ENCODE peak calls at places on chromosomes 16 and 17, in four cellular contexts. W is cardiac muscle cell, S is foreskin fibroblast, P is body of pancreas. J is an unnamed sample.

GRCh38 chr16:86771506-86772230 is 193.3 kb downstream of the FOXL1 start:
- DNase-seq in W (no peak), S (no peak), P (no peak), J (no peak)

GRCh38 chr16:12758031-12758669 is 45.5 kb downstream of the CPPED1 start:
- DNase-seq in W (no peak), S (no peak), P (no peak), J (no peak)

GRCh38 chr17:70184770-70185169 is 15.4 kb downstream of the KCNJ2 start:
- DNase-seq in W (peak), S (peak), P (no peak), J (no peak)

GRCh38 chr16:3459401-3460090 is 16.1 kb downstream of the NAA60 start:
- DNase-seq in W (no peak), S (no peak), P (no peak), J (no peak)

GRCh38 chr17:49528966-49529365 is 33.9 kb downstream of the NGFR start:
- DNase-seq in W (no peak), S (no peak), P (no peak), J (no peak)

GRCh38 chr16:57955572-57955971 is 15.4 kb downstream of the CNGB1 start:
- DNase-seq in W (no peak), S (no peak), P (peak), J (no peak)

GRCh38 chr17:45837187-45837586 is 7.5 kb upstream of the SPPL2C start:
- DNase-seq in W (no peak), S (no peak), P (no peak), J (no peak)

GRCh38 chr17:7146115-7146514 is 31.5 kb upstream of the ASGR2 start:
- DNase-seq in W (no peak), S (no peak), P (no peak), J (no peak)

GRCh38 chr16:68084504-68085258 is 489 bp upstream of the NFATC3 start:
- DNase-seq in W (peak), S (peak), P (peak), J (no peak)

GRCh38 chr17:55330344-55330933 is 65.7 kb downstream of the HLF start:
- DNase-seq in W (no peak), S (no peak), P (no peak), J (no peak)

GRCh38 chr16:48194828-48195566 is 39.2 kb upstream of the ABCC12 start:
- DNase-seq in W (peak), S (no peak), P (peak), J (peak)

GRCh38 chr17:82881292-82881823 is 41.5 kb upstream of the ZNF750 start:
- DNase-seq in W (no peak), S (no peak), P (no peak), J (no peak)

GRCh38 chr17:1490643-1491405 is 1.7 kb downstream of the MYO1C start:
- DNase-seq in W (peak), S (peak), P (peak), J (no peak)

GRCh38 chr16:19886061-19886792 is 1.6 kb upstream of the GPRC5B start:
- DNase-seq in W (peak), S (peak), P (peak), J (peak)

GRCh38 chr16:4450921-4451619 is 23.4 kb downstream of the NMRAL1 start:
- DNase-seq in W (no peak), S (no peak), P (no peak), J (no peak)

GRCh38 chr16:1895068-1895467 is 23.1 kb upstream of the MEIOB start:
- DNase-seq in W (no peak), S (no peak), P (no peak), J (no peak)

GRCh38 chr16:77786448-77786847 is 1.9 kb upstream of the VAT1L start:
- DNase-seq in W (no peak), S (no peak), P (no peak), J (no peak)

GRCh38 chr16:77787452-77787851 is 912 bp upstream of the VAT1L start:
- DNase-seq in W (no peak), S (no peak), P (no peak), J (no peak)

GRCh38 chr16:77782694-77783093 is 5.7 kb upstream of the VAT1L start:
- DNase-seq in W (peak), S (no peak), P (no peak), J (no peak)

GRCh38 chr16:77785365-77785764 is 3.0 kb upstream of the VAT1L start:
- DNase-seq in W (no peak), S (no peak), P (no peak), J (no peak)

DNA sequence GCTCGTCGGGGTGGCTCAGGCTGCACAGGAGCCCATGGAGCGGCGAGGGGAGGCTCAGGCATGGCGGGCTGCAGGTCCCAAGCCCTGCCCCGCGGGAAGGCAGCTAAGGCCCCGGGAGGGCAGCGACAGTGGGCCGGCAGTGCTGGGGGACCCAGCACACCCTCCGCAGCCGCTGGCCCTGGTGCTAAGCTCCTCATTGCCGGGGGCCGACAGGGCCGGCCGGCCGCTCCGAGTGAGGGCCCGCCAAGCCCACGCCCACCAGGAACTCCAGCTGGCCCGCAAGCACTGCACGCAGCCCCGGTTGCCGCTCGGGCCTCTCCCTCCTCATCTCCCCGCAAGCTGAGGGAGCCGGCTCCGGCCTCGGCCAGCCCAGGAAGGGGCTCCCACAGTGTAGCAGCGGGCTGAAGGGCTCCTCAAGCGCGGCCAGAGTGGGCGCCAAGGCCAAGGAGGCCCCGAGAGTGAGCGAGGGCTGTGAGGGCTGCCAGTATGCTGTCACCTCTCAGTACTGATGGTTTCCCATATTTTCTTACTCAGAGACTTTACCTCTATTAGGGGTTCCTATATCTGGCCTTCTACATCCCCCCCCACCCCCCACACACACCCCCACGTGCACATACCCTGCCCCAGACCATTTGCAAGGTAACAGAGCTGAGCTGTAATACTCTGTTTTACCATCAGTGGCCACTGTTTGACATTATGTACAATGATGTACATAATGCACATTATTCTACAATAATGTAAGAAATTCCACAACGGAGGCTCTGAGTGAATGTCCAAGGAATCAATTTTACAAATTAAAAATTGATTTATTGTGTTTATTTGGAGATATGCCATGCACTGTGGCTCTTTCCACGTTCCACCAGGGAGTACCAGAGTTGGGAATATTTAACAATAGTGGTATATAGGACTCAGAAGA is 3.7 kb upstream of the VAT1L start:
- DNase-seq in W (peak), S (no peak), P (no peak), J (no peak)
- TF ChIP-seq CTCF in W (peak), S (no peak), P (peak), J (peak)

DNA sequence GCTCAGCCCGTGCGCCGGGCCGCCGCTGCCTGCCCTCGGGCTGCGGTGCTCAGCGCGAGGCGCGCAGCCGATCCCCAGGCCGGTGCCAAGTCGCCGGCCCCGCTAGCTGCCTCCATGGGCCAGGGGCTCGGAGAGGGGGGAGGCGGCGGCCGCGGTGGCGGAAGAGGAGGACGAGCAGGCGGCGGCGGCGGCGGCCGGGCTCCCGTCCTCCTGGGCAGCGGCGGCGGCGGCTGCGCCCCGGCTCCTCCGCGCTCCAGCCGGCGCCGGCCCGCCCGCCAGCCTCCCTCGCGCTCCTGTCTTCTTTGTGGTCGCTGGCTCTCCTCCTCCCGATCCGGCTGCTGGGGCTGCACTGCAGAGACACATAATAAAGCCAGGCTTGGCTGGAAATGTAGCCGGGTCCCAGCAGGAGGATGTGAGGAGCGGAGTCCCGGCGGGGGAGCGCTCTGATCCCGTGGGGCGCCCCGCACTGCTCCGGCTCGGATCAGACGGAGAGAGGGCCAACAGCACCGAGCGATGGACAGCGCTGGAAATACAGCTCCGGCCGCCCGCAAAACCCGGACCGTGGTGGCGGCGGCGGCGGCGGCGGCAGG is 924 bp upstream of the ZNF423 start:
- DNase-seq in W (peak), S (peak), P (peak), J (peak)
- H3K4me3 ChIP-seq in W (peak), S (peak), P (no peak), J (peak)

GRCh38 chr17:64036198-64036922 is 15.9 kb upstream of the ICAM2 start:
- DNase-seq in W (no peak), S (no peak), P (no peak), J (no peak)
- TF ChIP-seq CTCF in W (peak), S (no peak), P (no peak), J (no peak)

GRCh38 chr16:29702307-29702706 is 23.3 kb downstream of the QPRT start:
- DNase-seq in W (no peak), S (no peak), P (no peak), J (no peak)

GRCh38 chr16:29698484-29699323 is 19.7 kb downstream of the QPRT start:
- DNase-seq in W (no peak), S (no peak), P (no peak), J (no peak)

GRCh38 chr16:29701214-29701555 is 22.2 kb downstream of the QPRT start:
- DNase-seq in W (no peak), S (no peak), P (no peak), J (no peak)

GRCh38 chr16:29699324-29700219 is 20.6 kb downstream of the QPRT start:
- DNase-seq in W (no peak), S (no peak), P (no peak), J (no peak)

DNA sequence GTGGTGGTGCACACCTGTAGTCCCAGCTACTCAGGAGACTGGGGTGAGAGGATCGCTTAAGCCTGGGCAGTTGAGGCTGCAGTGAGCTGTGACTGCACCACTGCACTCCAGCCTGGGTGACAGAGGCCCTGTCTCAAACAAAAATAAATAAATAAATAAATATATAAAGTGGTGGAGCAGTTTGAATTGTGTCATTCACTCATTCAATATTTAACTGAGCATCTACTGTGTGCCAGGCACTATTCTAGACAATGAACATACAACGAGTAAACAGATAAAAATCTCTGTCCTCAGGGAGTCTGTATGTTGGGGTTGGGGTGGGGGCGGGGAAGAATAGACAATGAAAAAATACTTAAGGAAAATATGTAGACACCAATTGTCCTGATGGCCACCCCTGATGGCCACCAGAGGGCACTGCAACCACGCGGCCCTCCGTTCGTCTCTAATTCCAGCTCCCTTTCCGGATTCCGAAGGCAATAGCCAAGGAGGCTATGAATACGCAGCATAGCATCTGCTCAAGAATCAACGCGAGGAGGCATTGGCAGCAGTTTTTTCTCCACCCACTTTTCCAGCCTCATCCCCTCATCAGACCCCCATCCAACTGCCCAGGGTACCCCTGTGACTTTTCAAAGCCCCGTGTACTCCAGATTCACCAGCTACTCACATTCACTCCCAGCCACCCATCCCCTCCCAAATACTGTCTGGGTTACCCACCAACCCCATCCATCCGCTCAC is 21.4 kb downstream of the QPRT start:
- DNase-seq in W (peak), S (peak), P (peak), J (peak)
- H3K4me3 ChIP-seq in W (no peak), S (no peak), P (no peak), J (no peak)

J was measured in AG04450.